ENCODE peak calls at places on chromosomes 12 and 14, in four cellular contexts. W is GM20000, Y is fibroblast of lung, Z is AG09309. J is an unnamed sample.

GRCh38 chr12:33834672-33835071 is 187.6 kb upstream of the ALG10 start:
- DNase-seq in Z (no peak), Y (no peak), W (no peak), J (no peak)

GRCh38 chr12:24562761-24563392 is 386.0 kb downstream of the BCAT1 start:
- DNase-seq in W (peak; percentile 58), Y (peak; percentile 67), Z (no peak), J (peak; percentile 50)

GRCh38 chr14:94368956-94369355 is 19.4 kb downstream of the SERPINA1 start:
- DNase-seq in W (no peak), Z (no peak), Y (no peak), J (no peak)

GRCh38 chr14:95895720-95896119 is 19.1 kb downstream of the TUNAR start:
- DNase-seq in Y (no peak), W (no peak), Z (no peak), J (peak; percentile 53)

GRCh38 chr12:49296034-49296835 is 1.3 kb downstream of the PRPH start:
- DNase-seq in W (peak; percentile 92), Z (no peak), Y (no peak), J (peak; percentile 90)

GRCh38 chr12:97277030-97277429 is 185.6 kb upstream of the RMST start:
- DNase-seq in W (no peak), Z (no peak), Y (no peak), J (no peak)

GRCh38 chr12:120835304-120835612 is 68.9 kb downstream of the SPPL3 start:
- DNase-seq in Z (no peak), W (no peak), Y (no peak), J (no peak)

GRCh38 chr12:95898081-95898480 is 39.3 kb downstream of the SNRPF start:
- DNase-seq in W (no peak), Z (no peak), Y (no peak), J (no peak)

GRCh38 chr14:90758028-90758889 is 58.0 kb downstream of the TTC7B start:
- DNase-seq in Y (peak; percentile 89), Z (peak; percentile 42), W (peak; percentile 99), J (peak; percentile 99)

GRCh38 chr12:27545666-27546065 is 21.7 kb downstream of the PPFIBP1 start:
- DNase-seq in Z (no peak), W (no peak), Y (no peak), J (no peak)

GRCh38 chr12:110373962-110374611 is 29.4 kb downstream of the ANAPC7 start:
- DNase-seq in Z (no peak), Y (no peak), W (no peak), J (no peak)

GRCh38 chr12:5915511-5915910 is 29.5 kb downstream of the ANO2 start:
- DNase-seq in Z (no peak), W (no peak), Y (no peak), J (no peak)

GRCh38 chr12:116454950-116455447 is 104.2 kb upstream of the MAP1LC3B2 start:
- DNase-seq in Z (peak; percentile 85), W (no peak), Y (peak; percentile 82), J (no peak)

GRCh38 chr14:73759714-73760597 is 45.8 kb upstream of the PNMA1 start:
- DNase-seq in W (peak; percentile 94), Y (peak; percentile 99), Z (peak; percentile 97), J (peak; percentile 94)

GRCh38 chr14:73757381-73757780 is 43.2 kb upstream of the PNMA1 start:
- DNase-seq in Y (no peak), W (peak; percentile 22), Z (no peak), J (no peak)

GRCh38 chr14:73759183-73759713 is 45.1 kb upstream of the PNMA1 start:
- DNase-seq in Y (peak; percentile 54), Z (no peak), W (peak; percentile 73), J (peak; percentile 66)

GRCh38 chr14:73757876-73758391 is 43.8 kb upstream of the PNMA1 start:
- DNase-seq in W (no peak), Z (no peak), Y (no peak), J (no peak)

GRCh38 chr14:73758392-73759182 is 44.4 kb upstream of the PNMA1 start:
- DNase-seq in Z (no peak), W (peak; percentile 78), Y (peak; percentile 56), J (peak; percentile 76)
- TF ChIP-seq CTCF in Z (peak; percentile 71), W (peak; percentile 56), Y (peak; percentile 44), J (peak; percentile 51)

DNA sequence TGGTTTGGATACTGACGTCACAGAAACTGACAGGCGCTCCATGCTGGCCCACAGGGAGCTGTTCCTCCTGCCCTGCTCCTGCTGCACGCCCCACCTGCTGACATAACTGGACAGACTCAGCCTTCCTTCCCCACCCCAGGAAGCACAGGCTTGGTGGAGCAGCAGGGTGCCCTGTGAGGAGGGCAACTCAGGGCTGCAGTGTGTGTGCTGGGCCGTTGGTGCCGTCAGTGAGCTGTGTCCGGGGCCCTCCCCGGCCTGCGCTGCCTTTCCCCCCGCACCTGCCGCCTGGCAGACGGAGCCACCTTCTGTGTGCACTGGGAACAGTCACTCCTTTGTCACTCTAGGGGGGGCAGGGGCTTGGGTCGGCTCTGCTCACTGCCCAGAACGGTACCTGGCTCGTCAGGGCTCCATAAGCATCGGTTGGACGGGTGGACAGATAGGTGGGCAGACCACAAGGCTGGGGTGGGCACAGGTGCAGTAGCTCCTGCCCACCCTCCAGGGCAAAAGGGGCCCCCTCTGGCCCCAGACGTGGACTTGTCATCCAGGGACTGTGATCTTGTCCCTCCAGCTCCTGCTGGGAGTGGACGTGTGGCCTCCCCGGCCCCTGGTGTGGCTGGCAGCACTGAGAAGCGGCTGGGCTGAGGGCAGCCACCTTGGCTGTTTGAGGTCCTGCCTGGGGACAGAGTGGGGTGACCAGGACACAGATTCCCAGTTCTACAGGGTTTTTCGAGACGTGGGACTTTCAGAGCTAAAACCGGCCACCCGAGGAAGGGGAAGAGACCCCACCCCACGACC is 32.8 kb downstream of the FBRSL1 start:
- DNase-seq in Y (no peak), Z (no peak), W (no peak), J (no peak)
- TF ChIP-seq CTCF in Y (no peak), Z (no peak), W (no peak), J (no peak)

GRCh38 chr12:123992118-123992825 is 19.3 kb downstream of the ZNF664 start:
- DNase-seq in W (no peak), Y (no peak), Z (no peak), J (no peak)
- TF ChIP-seq CTCF in W (no peak), Y (no peak), Z (no peak), J (no peak)

DNA sequence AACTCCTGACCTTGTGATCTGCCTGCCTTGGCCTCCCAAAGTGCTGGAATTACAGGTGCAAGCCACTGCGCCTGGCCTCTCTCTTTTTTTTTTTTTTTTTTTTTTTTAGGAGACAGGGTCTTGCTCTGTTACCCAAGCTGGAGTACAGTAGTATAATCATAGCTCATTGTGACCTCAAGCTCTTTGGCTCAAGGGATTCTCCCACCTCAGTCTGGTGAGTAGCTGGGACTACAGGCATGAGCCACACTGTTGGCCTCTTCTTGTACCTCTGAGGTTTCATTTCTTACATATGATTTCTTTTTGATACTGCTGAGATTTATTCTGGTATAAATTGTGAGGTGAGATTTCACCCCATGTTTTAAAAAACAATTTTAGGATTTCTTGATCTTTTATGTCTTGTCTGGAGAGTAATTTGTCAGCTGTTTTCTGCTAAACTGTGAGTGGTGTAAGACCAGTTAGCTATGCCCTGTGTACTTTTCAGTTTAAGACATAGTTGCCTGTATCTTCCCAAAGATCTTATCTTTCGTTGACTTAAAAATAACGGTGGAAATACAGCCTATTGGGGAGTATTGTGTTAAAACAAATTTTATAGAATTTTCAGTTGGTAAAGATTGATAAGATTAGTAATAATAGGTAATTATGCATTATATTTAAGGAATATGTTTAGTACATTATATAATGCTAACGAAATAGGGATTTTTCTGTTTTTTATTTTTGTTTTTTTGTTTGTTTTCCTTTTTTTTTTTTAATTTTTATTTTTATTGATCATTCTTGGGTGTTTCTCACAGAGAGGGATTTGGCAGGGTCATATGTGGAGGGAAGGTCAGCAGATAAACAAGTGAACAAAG is 31.7 kb downstream of the WDR20 start:
- DNase-seq in Z (no peak), Y (no peak), W (no peak), J (no peak)
- TF ChIP-seq CTCF in Z (no peak), Y (no peak), W (no peak), J (no peak)